ENCODE peak calls at places on chromosome 5, in four cellular contexts. I is hepatocyte, A is upper lobe of right lung, G is prostate gland. T is an unnamed sample.

GRCh38 chr5:52743970-52744369 is 43.7 kb upstream of the ITGA1 start:
- DNase-seq in A (no peak), G (no peak), I (no peak), T (no peak)

GRCh38 chr5:101991486-101991885 is 304.6 kb downstream of the SLCO4C1 start:
- DNase-seq in I (no peak), G (no peak), A (no peak), T (no peak)

GRCh38 chr5:56512314-56512996 is 279.3 kb upstream of the ANKRD55 start:
- DNase-seq in G (no peak), I (no peak), A (no peak), T (no peak)

GRCh38 chr5:111404270-111404769 is 108.0 kb downstream of the STARD4 start:
- DNase-seq in G (no peak), I (peak; percentile 33), A (no peak), T (no peak)

GRCh38 chr5:129094924-129095797 is 612 bp downstream of the ISOC1 start:
- DNase-seq in I (peak; percentile 87), G (peak; percentile 47), A (peak; percentile 91), T (peak; percentile 64)

GRCh38 chr5:139839918-139840317 is 44.3 kb downstream of the PSD2 start:
- DNase-seq in G (no peak), A (peak; percentile 15), I (no peak), T (no peak)

GRCh38 chr5:111310713-111311620 is 86.8 kb downstream of the CAMK4 start:
- DNase-seq in G (no peak), A (no peak), I (no peak), T (no peak)

GRCh38 chr5:73519531-73520283 is 21.5 kb downstream of the BTF3 start:
- DNase-seq in I (peak; percentile 87), A (no peak), G (peak; percentile 76), T (peak; percentile 76)

GRCh38 chr5:60700347-60700815 is 415 bp upstream of the DEPDC1B start:
- DNase-seq in A (no peak), G (peak; percentile 9), I (no peak), T (peak; percentile 14)

GRCh38 chr5:62596691-62597090 is 18.1 kb downstream of the LRRC70 start:
- DNase-seq in G (no peak), A (no peak), I (no peak), T (no peak)

GRCh38 chr5:125026900-125027731 is 280.7 kb upstream of the ZNF608 start:
- DNase-seq in G (peak; percentile 52), I (peak; percentile 62), A (no peak), T (peak; percentile 19)

GRCh38 chr5:174533127-174533453 is 191.3 kb upstream of the MSX2 start:
- DNase-seq in G (no peak), A (no peak), I (no peak), T (no peak)

GRCh38 chr5:141558150-141558549 is 60.6 kb downstream of the DIAPH1 start:
- DNase-seq in G (no peak), A (no peak), I (no peak), T (no peak)

GRCh38 chr5:134503937-134504437 is 21.5 kb upstream of the JADE2 start:
- DNase-seq in I (no peak), G (no peak), A (no peak), T (no peak)

GRCh38 chr5:114726126-114726525 is 364.3 kb downstream of the KCNN2 start:
- DNase-seq in G (no peak), I (no peak), A (no peak), T (no peak)

GRCh38 chr5:150653145-150653761 is 7.8 kb upstream of the MYOZ3 start:
- DNase-seq in A (no peak), I (no peak), G (no peak), T (no peak)

GRCh38 chr5:65075623-65076250 is 307.0 kb downstream of the CWC27 start:
- DNase-seq in I (no peak), G (no peak), A (no peak), T (no peak)

GRCh38 chr5:66872688-66873333 is 276.6 kb downstream of the MAST4 start:
- DNase-seq in G (no peak), A (no peak), I (no peak), T (no peak)

GRCh38 chr5:88691945-88692868 is 190.8 kb downstream of the MEF2C start:
- DNase-seq in G (no peak), I (no peak), A (no peak), T (no peak)

GRCh38 chr5:148474025-148474511 is 90.3 kb downstream of the FBXO38 start:
- DNase-seq in I (no peak), A (no peak), G (no peak), T (peak; percentile 13)

GRCh38 chr5:62431735-62432617 is 19.4 kb downstream of the IPO11 start:
- DNase-seq in G (no peak), A (no peak), I (no peak), T (peak; percentile 22)

GRCh38 chr5:159928122-159928960 is 12.1 kb downstream of the ADRA1B start:
- DNase-seq in A (peak; percentile 68), G (no peak), I (no peak), T (no peak)

GRCh38 chr5:65482727-65483473 is 1.2 kb upstream of the ADAMTS6 start:
- DNase-seq in G (no peak), I (peak; percentile 53), A (no peak), T (peak; percentile 21)

GRCh38 chr5:142925795-142926194 is 155.6 kb downstream of the ARHGAP26 start:
- DNase-seq in G (peak; percentile 47), A (no peak), I (no peak), T (peak; percentile 71)

GRCh38 chr5:173328896-173329369 is 719 bp upstream of the STC2 start:
- DNase-seq in A (no peak), I (peak; percentile 81), G (no peak), T (peak; percentile 61)

GRCh38 chr5:133295520-133295919 is 243.7 kb downstream of the HSPA4 start:
- DNase-seq in I (no peak), G (no peak), A (no peak), T (no peak)

GRCh38 chr5:38948501-38948900 is 102.7 kb downstream of the OSMR start:
- DNase-seq in G (no peak), I (no peak), A (no peak), T (no peak)

GRCh38 chr5:78905084-78905938 is 79.8 kb downstream of the ARSB start:
- DNase-seq in A (no peak), I (no peak), G (no peak), T (no peak)

GRCh38 chr5:90802695-90803317 is 244.2 kb downstream of the ADGRV1 start:
- DNase-seq in G (peak; percentile 8), A (no peak), I (peak; percentile 71), T (peak; percentile 24)

GRCh38 chr5:68431181-68431580 is 215.6 kb downstream of the PIK3R1 start:
- DNase-seq in A (no peak), G (no peak), I (no peak), T (no peak)

GRCh38 chr5:168365581-168366081 is 74.2 kb downstream of the WWC1 start:
- DNase-seq in A (peak; percentile 82), G (peak; percentile 84), I (peak; percentile 59), T (peak; percentile 75)
- H3K4me3 ChIP-seq in A (no peak overlapping the region), G (no peak overlapping the region), I (no peak overlapping the region), T (no peak overlapping the region)

GRCh38 chr5:178818094-178818493 is 41.7 kb upstream of the ZNF354B start:
- DNase-seq in A (peak; percentile 71), I (peak; percentile 23), G (no peak), T (no peak)
- H3K4me3 ChIP-seq in A (no peak overlapping the region), I (no peak overlapping the region), G (no peak overlapping the region), T (no peak overlapping the region)

GRCh38 chr5:7850533-7851239 is at the start of gene CFAP90:
- DNase-seq in A (peak; percentile 86), I (peak; percentile 89), G (peak; percentile 62), T (peak; percentile 75)
- H3K4me3 ChIP-seq in A (peak within 1 kb of the TSS; percentile 58), I (peak within 1 kb of the TSS; percentile 85), G (peak within 1 kb of the TSS; percentile 61), T (peak within 1 kb of the TSS; percentile 19)

DNA sequence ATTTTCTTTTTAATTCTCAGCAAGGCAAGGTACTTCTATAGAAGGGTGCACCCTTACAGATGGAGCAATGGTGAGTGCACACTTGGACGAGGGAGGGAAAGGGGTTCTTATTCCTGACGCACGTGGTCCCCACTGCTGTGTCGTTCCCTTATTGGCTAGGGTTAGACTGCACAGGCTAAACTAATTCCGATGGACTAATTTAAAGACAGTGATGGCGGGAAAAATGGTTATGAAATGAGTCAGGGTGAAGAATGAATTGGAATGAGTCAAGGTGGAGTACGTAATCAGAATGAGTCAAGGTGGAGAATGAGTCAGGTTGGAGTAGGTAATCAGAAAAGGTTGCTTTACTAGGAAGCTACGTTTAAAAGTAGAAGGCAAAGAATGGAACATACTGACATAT is 2.0 kb upstream of the HMGCS1 start:
- DNase-seq in G (no peak), I (peak; percentile 57), A (no peak), T (no peak)
- H3K4me3 ChIP-seq in G (no peak overlapping the region), I (no peak overlapping the region), A (no peak overlapping the region), T (no peak overlapping the region)

GRCh38 chr5:96958977-96959376 is 23.1 kb downstream of the LNPEP start:
- DNase-seq in A (no peak), I (no peak), G (no peak), T (no peak)
- H3K4me3 ChIP-seq in A (no peak overlapping the region), I (no peak overlapping the region), G (no peak overlapping the region), T (no peak overlapping the region)

GRCh38 chr5:1889321-1890065 is 6.8 kb upstream of the IRX4 start:
- DNase-seq in I (no peak), G (no peak), A (no peak), T (no peak)

GRCh38 chr5:1885777-1886633 is 3.3 kb upstream of the IRX4 start:
- DNase-seq in A (no peak), G (no peak), I (no peak), T (no peak)

GRCh38 chr5:1888541-1889251 is 6.0 kb upstream of the IRX4 start:
- DNase-seq in A (no peak), I (no peak), G (no peak), T (no peak)

GRCh38 chr5:1886634-1887399 is 4.1 kb upstream of the IRX4 start:
- DNase-seq in A (no peak), I (no peak), G (no peak), T (no peak)

GRCh38 chr5:1887400-1888360 is 5.0 kb upstream of the IRX4 start:
- DNase-seq in G (no peak), A (no peak), I (no peak), T (no peak)
- H3K4me3 ChIP-seq in G (peak overlapping the region; percentile 32), A (no peak overlapping the region), I (no peak overlapping the region), T (no peak overlapping the region)

DNA sequence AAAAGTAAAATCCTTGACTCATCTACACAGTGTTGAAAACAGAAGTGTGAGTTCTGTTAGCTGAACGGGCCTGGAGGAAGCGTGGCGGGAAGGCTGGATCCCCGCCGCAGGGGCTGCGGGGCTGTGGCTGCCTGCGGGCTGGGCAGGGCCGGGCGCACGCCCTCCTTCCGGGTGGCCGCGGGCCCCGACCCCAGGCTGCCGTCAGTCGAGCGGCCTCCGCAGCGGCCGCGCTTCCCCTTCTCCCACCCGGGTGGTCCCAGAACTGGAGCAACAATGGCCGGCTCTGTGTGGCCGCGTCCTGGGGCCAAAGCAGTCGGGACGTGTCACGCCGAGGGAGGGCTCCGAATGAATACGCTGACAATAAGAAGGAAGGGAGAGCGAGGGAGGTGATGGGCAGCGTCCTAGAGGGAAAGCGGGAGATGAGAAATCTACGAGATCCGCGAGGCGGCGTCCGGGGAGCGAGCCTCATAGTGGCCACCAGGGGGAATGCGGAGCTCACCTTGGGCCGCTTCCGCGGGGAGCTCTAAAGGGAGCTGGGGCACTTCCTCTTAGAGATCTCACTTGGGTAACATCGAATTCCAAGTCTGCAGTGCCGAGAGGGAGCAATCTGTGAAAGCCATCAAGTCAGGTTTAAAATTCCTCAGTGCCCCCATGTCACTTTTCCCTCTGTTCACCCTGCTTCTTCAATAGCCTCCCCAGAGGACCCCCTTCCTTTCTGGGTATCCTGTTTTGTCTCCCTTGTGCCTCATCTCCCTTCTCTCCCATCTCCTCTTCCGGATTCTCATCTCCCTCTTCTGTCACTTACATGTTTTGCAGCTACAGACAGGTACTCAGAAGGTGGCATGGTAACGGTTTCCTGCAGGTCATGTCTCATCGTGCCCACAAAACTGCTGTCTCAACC is 83.9 kb downstream of the SLC1A3 start:
- DNase-seq in G (peak; percentile 69), A (peak; percentile 91), I (peak; percentile 94), T (peak; percentile 78)
- H3K4me3 ChIP-seq in G (peak overlapping the region; percentile 48), A (peak overlapping the region; percentile 55), I (peak overlapping the region; percentile 23), T (no peak overlapping the region)

T was measured in body of pancreas.